ENCODE peak calls at places on chromosomes 2 and 18, in six cellular contexts. I is esophagus muscularis mucosa, G is endothelial cell of umbilical vein, L is transverse colon, S is GM12891, X is suprapubic skin. M is an unnamed sample.

GRCh38 chr18:79756143-79756500 is 41.6 kb upstream of the KCNG2 start:
- DNase-seq in S (no peak), I (no peak), L (no peak), G (no peak), X (peak), M (peak)

GRCh38 chr2:174873457-174873856 is 109.2 kb upstream of the CHRNA1 start:
- DNase-seq in G (no peak), X (no peak), I (no peak), L (no peak), S (no peak), M (no peak)

GRCh38 chr2:108907822-108908716 is 81.0 kb downstream of the EDAR start:
- DNase-seq in X (peak), G (no peak), S (no peak), I (peak), L (no peak), M (peak)

GRCh38 chr2:109498906-109499305 is 114.9 kb downstream of the SEPTIN10 start:
- DNase-seq in X (no peak), L (no peak), G (no peak), S (no peak), I (no peak), M (no peak)

GRCh38 chr2:135985826-135986393 is 484 bp upstream of the DARS1 start:
- DNase-seq in S (peak), L (no peak), I (no peak), G (no peak), X (no peak), M (no peak)

GRCh38 chr2:3838348-3838747 is 135.0 kb downstream of the DCDC2C start:
- DNase-seq in L (no peak), S (no peak), I (no peak), X (no peak), G (no peak), M (no peak)

GRCh38 chr18:62312851-62313250 is 12.3 kb upstream of the TNFRSF11A start:
- DNase-seq in X (no peak), I (no peak), L (no peak), G (no peak), S (no peak), M (no peak)

GRCh38 chr2:100880730-100881129 is 60.8 kb downstream of the NPAS2 start:
- DNase-seq in L (no peak), S (no peak), X (no peak), I (no peak), G (peak), M (no peak)

GRCh38 chr2:218547978-218548377 is 20.2 kb downstream of the USP37 start:
- DNase-seq in L (no peak), G (no peak), S (no peak), X (no peak), I (no peak), M (no peak)

GRCh38 chr2:46876741-46877384 is 38.7 kb downstream of the MCFD2 start:
- DNase-seq in G (peak), X (peak), L (peak), S (no peak), I (no peak), M (no peak)

GRCh38 chr2:223941579-223942277 is 3.4 kb downstream of the WDFY1 start:
- DNase-seq in L (peak), S (no peak), X (no peak), G (peak), I (no peak), M (no peak)
- TF ChIP-seq POLR2AphosphoS5 in L (no peak), S (no peak), X (no peak), G (no peak), I (no peak), M (no peak)

GRCh38 chr2:237858294-237859081 is 935 bp upstream of the RAMP1 start:
- DNase-seq in S (no peak), G (peak), L (peak), I (peak), X (no peak), M (peak)
- TF ChIP-seq POLR2AphosphoS5 in S (no peak), G (no peak), L (no peak), I (peak), X (no peak), M (no peak)

GRCh38 chr2:232410238-232410900 is 3.7 kb downstream of the ALPG start:
- DNase-seq in L (peak), I (no peak), X (peak), S (no peak), G (peak), M (no peak)
- TF ChIP-seq POLR2AphosphoS5 in L (no peak), I (no peak), X (no peak), S (no peak), G (no peak), M (no peak)

GRCh38 chr2:223363085-223363484 is 239.1 kb downstream of the SCG2 start:
- DNase-seq in S (no peak), I (no peak), X (no peak), L (no peak), G (no peak), M (no peak)
- TF ChIP-seq POLR2AphosphoS5 in S (no peak), I (no peak), X (no peak), L (peak), G (no peak), M (no peak)

GRCh38 chr2:240595381-240596079 is 9.0 kb downstream of the CAPN10 start:
- DNase-seq in S (peak), L (peak), X (peak), I (no peak), G (no peak), M (peak)

GRCh38 chr2:240596080-240596460 is 9.5 kb downstream of the CAPN10 start:
- DNase-seq in L (peak), G (no peak), X (peak), I (no peak), S (no peak), M (peak)

GRCh38 chr2:240597419-240598181 is 11.1 kb downstream of the CAPN10 start:
- DNase-seq in X (peak), I (no peak), L (no peak), S (no peak), G (no peak), M (peak)

GRCh38 chr2:240597054-240597418 is 10.5 kb downstream of the CAPN10 start:
- DNase-seq in S (no peak), L (no peak), X (peak), I (no peak), G (no peak), M (peak)

GRCh38 chr2:240596491-240596931 is 10.0 kb downstream of the CAPN10 start:
- DNase-seq in I (no peak), S (no peak), L (peak), G (no peak), X (peak), M (no peak)
- TF ChIP-seq POLR2AphosphoS5 in I (no peak), S (no peak), L (no peak), G (no peak), X (no peak), M (no peak)

M was measured in spleen.